ENCODE peak calls at places on chromosomes 3 and 15, in ten cellular contexts. One of them, this sample, is unnamed.

GRCh38 chr15:98834976-98835375 is 172.6 kb downstream of the PGPEP1L start:
- DNase-seq in progenitor cell of endocrine pancreas: no peak
- DNase-seq in stomach: no peak
- DNase-seq in type B pancreatic cell: no peak
- DNase-seq in NB4: no peak
- DNase-seq in H9: no peak
- DNase-seq in pancreas: no peak
- DNase-seq in lower lobe of right lung: no peak
- DNase-seq in GM12865: no peak
- DNase-seq in colonic mucosa: no peak
- DNase-seq in this sample: no peak

GRCh38 chr3:194971009-194971408 is 285.3 kb downstream of the FAM43A start:
- DNase-seq in pancreas: no peak
- DNase-seq in NB4: no peak
- DNase-seq in colonic mucosa: peak
- DNase-seq in stomach: no peak
- DNase-seq in progenitor cell of endocrine pancreas: no peak
- DNase-seq in type B pancreatic cell: peak
- DNase-seq in GM12865: no peak
- DNase-seq in H9: no peak
- DNase-seq in lower lobe of right lung: no peak
- DNase-seq in this sample: no peak

GRCh38 chr3:197564097-197564843 is 8.5 kb upstream of the BDH1 start:
- DNase-seq in stomach: no peak
- DNase-seq in GM12865: no peak
- DNase-seq in pancreas: no peak
- DNase-seq in colonic mucosa: no peak
- DNase-seq in type B pancreatic cell: no peak
- DNase-seq in lower lobe of right lung: no peak
- DNase-seq in progenitor cell of endocrine pancreas: no peak
- DNase-seq in H9: no peak
- DNase-seq in NB4: peak
- DNase-seq in this sample: no peak

GRCh38 chr3:11764931-11765363 is 81.7 kb downstream of the TAMM41 start:
- DNase-seq in lower lobe of right lung: no peak
- DNase-seq in NB4: peak
- DNase-seq in colonic mucosa: no peak
- DNase-seq in GM12865: no peak
- DNase-seq in H9: no peak
- DNase-seq in type B pancreatic cell: no peak
- DNase-seq in pancreas: no peak
- DNase-seq in progenitor cell of endocrine pancreas: no peak
- DNase-seq in stomach: no peak
- DNase-seq in this sample: peak

GRCh38 chr3:131503328-131503650 is 518 bp upstream of the MRPL3 start:
- DNase-seq in pancreas: no peak
- DNase-seq in NB4: peak
- DNase-seq in stomach: no peak
- DNase-seq in type B pancreatic cell: no peak
- DNase-seq in lower lobe of right lung: no peak
- DNase-seq in progenitor cell of endocrine pancreas: no peak
- DNase-seq in GM12865: no peak
- DNase-seq in H9: no peak
- DNase-seq in colonic mucosa: no peak
- DNase-seq in this sample: peak

GRCh38 chr15:48459571-48460461 is 128.6 kb downstream of the DUT start:
- DNase-seq in progenitor cell of endocrine pancreas: no peak
- DNase-seq in GM12865: no peak
- DNase-seq in stomach: no peak
- DNase-seq in H9: no peak
- DNase-seq in type B pancreatic cell: no peak
- DNase-seq in colonic mucosa: no peak
- DNase-seq in lower lobe of right lung: no peak
- DNase-seq in pancreas: no peak
- DNase-seq in NB4: no peak
- DNase-seq in this sample: peak

GRCh38 chr3:123750209-123750608 is 133.9 kb downstream of the MYLK start:
- DNase-seq in GM12865: no peak
- DNase-seq in H9: no peak
- DNase-seq in colonic mucosa: peak
- DNase-seq in type B pancreatic cell: no peak
- DNase-seq in progenitor cell of endocrine pancreas: no peak
- DNase-seq in stomach: no peak
- DNase-seq in lower lobe of right lung: no peak
- DNase-seq in pancreas: no peak
- DNase-seq in NB4: no peak
- DNase-seq in this sample: peak

GRCh38 chr3:19213608-19214220 is 65.4 kb downstream of the KCNH8 start:
- DNase-seq in GM12865: peak
- DNase-seq in stomach: no peak
- DNase-seq in progenitor cell of endocrine pancreas: no peak
- DNase-seq in NB4: peak
- DNase-seq in colonic mucosa: no peak
- DNase-seq in H9: peak
- DNase-seq in type B pancreatic cell: no peak
- DNase-seq in lower lobe of right lung: no peak
- DNase-seq in pancreas: no peak
- DNase-seq in this sample: no peak

GRCh38 chr15:65957451-65957850 is 88.2 kb downstream of the RAB11A start:
- DNase-seq in colonic mucosa: no peak
- DNase-seq in NB4: no peak
- DNase-seq in lower lobe of right lung: no peak
- DNase-seq in stomach: no peak
- DNase-seq in pancreas: no peak
- DNase-seq in GM12865: no peak
- DNase-seq in type B pancreatic cell: no peak
- DNase-seq in progenitor cell of endocrine pancreas: no peak
- DNase-seq in H9: peak
- DNase-seq in this sample: no peak

DNA sequence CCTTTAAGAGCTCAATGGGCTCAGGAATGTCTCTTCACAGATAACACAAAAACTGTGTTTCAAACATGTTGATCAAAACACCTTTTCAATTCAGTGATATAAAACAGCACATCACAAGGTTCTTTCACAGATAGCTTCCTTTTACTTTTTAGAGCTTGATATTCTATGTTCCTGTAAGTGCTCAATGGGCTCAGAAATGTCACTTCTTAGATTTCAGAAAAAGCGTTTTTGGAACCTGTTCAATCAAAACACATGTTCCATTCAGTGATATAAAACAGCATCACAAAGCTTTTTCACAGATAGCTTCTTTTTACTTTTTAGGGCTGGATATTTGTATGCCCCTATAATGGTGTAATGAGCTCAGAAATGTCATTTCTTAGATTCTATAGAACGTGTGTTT is 73.5 kb upstream of the OSBPL11 start:
- DNase-seq in GM12865: no peak
- DNase-seq in colonic mucosa: no peak
- DNase-seq in lower lobe of right lung: no peak
- DNase-seq in NB4: no peak
- DNase-seq in type B pancreatic cell: no peak
- DNase-seq in stomach: no peak
- DNase-seq in pancreas: no peak
- DNase-seq in H9: no peak
- DNase-seq in progenitor cell of endocrine pancreas: no peak
- DNase-seq in this sample: peak
- TF ChIP-seq CTCF in GM12865: no peak
- TF ChIP-seq CTCF in colonic mucosa: no peak
- TF ChIP-seq CTCF in lower lobe of right lung: no peak
- TF ChIP-seq CTCF in NB4: no peak
- TF ChIP-seq CTCF in type B pancreatic cell: no peak
- TF ChIP-seq CTCF in stomach: no peak
- TF ChIP-seq CTCF in pancreas: no peak
- TF ChIP-seq CTCF in H9: no peak
- TF ChIP-seq CTCF in progenitor cell of endocrine pancreas: no peak
- TF ChIP-seq CTCF in this sample: no peak

DNA sequence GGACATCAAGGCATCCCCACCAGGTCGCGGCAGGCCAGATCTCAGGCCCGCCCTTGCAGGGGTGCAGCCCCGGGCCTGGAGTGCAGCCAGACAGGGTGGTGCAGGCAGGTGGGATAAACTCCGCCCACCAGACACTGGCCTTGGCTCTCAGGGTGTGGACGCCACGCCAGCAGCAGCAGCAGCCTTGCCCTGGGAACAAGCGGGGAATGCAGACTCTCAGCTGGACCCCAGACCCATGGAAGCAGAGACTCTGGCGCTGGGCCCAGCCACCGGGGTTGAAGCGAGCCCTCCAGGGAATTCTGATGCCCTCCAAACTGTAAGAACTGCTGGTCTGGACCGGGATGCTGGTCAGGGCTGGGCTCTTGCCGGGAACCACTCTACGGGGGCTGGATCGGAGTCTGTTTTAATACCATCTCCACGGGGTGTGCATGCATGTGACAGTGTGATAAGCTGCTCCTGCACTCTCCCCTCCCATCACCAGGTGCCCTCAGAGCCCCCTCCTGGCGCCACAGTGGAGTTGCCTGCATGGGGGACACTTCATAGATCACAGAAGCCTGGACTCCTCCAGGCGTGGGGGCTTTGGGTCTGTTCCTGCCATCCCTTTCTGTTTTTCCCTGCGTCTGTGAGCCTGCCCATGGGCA is 142.7 kb downstream of the NSMCE3 start:
- DNase-seq in progenitor cell of endocrine pancreas: no peak
- DNase-seq in GM12865: peak
- DNase-seq in colonic mucosa: no peak
- DNase-seq in stomach: no peak
- DNase-seq in NB4: peak
- DNase-seq in lower lobe of right lung: peak
- DNase-seq in type B pancreatic cell: no peak
- DNase-seq in pancreas: no peak
- DNase-seq in H9: no peak
- DNase-seq in this sample: no peak
- TF ChIP-seq CTCF in progenitor cell of endocrine pancreas: peak
- TF ChIP-seq CTCF in GM12865: peak
- TF ChIP-seq CTCF in colonic mucosa: no peak
- TF ChIP-seq CTCF in stomach: no peak
- TF ChIP-seq CTCF in NB4: peak
- TF ChIP-seq CTCF in lower lobe of right lung: no peak
- TF ChIP-seq CTCF in type B pancreatic cell: peak
- TF ChIP-seq CTCF in pancreas: no peak
- TF ChIP-seq CTCF in H9: peak
- TF ChIP-seq CTCF in this sample: no peak

DNA sequence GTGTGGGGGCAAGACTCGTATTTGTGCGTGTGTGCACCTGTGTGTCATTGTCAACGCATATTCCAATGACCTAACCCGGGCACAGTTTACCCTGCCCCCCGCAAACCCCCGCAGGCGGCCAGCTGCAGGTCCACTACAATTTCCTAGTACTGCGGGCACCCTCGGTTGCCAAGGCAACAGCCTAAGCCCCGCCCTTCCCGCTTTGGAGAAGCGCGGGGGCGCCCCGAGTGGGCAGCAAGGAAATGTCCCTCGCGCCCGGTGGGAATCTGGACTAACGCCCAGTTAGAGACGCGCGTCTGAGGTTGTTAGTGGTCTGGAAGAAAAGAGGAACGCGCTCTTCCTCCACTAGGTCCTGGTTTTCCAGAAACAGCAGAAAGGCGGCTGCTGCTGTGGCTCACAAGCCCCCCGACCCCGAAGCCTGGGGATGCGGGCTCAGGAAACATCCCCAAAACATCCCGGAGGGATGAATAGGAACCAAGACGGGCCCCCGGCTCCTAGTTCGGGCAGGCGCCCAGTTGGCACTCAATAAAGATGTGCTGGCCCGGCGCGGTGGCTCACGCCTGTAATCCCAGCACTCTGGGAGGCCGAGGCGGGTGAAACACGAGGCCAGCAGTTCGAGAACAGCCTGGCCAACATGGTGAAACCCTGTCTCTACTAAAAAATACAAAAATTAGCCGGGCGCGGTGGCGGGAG is 1.1 kb downstream of the ABHD14A start:
- DNase-seq in pancreas: peak
- DNase-seq in type B pancreatic cell: no peak
- DNase-seq in lower lobe of right lung: peak
- DNase-seq in GM12865: peak
- DNase-seq in progenitor cell of endocrine pancreas: peak
- DNase-seq in stomach: peak
- DNase-seq in colonic mucosa: peak
- DNase-seq in NB4: peak
- DNase-seq in H9: peak
- DNase-seq in this sample: peak
- TF ChIP-seq CTCF in pancreas: no peak
- TF ChIP-seq CTCF in type B pancreatic cell: peak
- TF ChIP-seq CTCF in lower lobe of right lung: peak
- TF ChIP-seq CTCF in GM12865: peak
- TF ChIP-seq CTCF in progenitor cell of endocrine pancreas: peak
- TF ChIP-seq CTCF in stomach: no peak
- TF ChIP-seq CTCF in colonic mucosa: no peak
- TF ChIP-seq CTCF in NB4: peak
- TF ChIP-seq CTCF in H9: no peak
- TF ChIP-seq CTCF in this sample: no peak

GRCh38 chr15:38560456-38560926 is 4.1 kb downstream of the RASGRP1 start:
- DNase-seq in GM12865: peak
- DNase-seq in lower lobe of right lung: no peak
- DNase-seq in NB4: no peak
- DNase-seq in progenitor cell of endocrine pancreas: no peak
- DNase-seq in colonic mucosa: no peak
- DNase-seq in pancreas: no peak
- DNase-seq in stomach: no peak
- DNase-seq in H9: no peak
- DNase-seq in type B pancreatic cell: no peak
- DNase-seq in this sample: no peak

GRCh38 chr15:38564557-38565286 is at the start of gene RASGRP1:
- DNase-seq in NB4: peak
- DNase-seq in GM12865: peak
- DNase-seq in progenitor cell of endocrine pancreas: peak
- DNase-seq in stomach: peak
- DNase-seq in type B pancreatic cell: peak
- DNase-seq in colonic mucosa: peak
- DNase-seq in pancreas: peak
- DNase-seq in lower lobe of right lung: peak
- DNase-seq in H9: peak
- DNase-seq in this sample: peak

GRCh38 chr15:38563723-38564519 is 693 bp downstream of the RASGRP1 start:
- DNase-seq in NB4: peak
- DNase-seq in stomach: peak
- DNase-seq in pancreas: peak
- DNase-seq in colonic mucosa: peak
- DNase-seq in progenitor cell of endocrine pancreas: peak
- DNase-seq in lower lobe of right lung: peak
- DNase-seq in H9: peak
- DNase-seq in GM12865: peak
- DNase-seq in type B pancreatic cell: peak
- DNase-seq in this sample: peak

GRCh38 chr15:38559908-38560307 is 4.7 kb downstream of the RASGRP1 start:
- DNase-seq in lower lobe of right lung: no peak
- DNase-seq in progenitor cell of endocrine pancreas: no peak
- DNase-seq in colonic mucosa: no peak
- DNase-seq in H9: no peak
- DNase-seq in type B pancreatic cell: no peak
- DNase-seq in pancreas: no peak
- DNase-seq in stomach: no peak
- DNase-seq in GM12865: no peak
- DNase-seq in NB4: no peak
- DNase-seq in this sample: no peak

DNA sequence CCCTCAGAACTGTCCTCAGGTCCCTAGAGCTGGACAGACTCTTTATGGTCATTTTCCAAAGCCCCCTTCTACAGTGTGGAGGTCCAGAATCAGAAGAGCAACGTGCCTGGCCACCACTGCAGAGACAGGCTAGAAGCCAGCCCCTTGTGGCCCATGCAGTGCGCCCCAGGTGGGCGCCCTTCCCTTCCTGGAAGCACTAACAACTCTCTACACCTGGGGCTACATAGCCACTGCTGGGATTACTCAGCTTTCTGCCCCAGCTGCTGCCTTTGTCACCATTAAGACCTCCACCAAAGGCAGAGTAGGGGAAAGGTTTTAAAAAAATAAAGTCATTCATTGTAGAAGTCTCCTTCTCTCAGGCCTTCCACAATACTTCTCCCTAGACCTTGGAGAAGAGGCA is 2.3 kb downstream of the RASGRP1 start:
- DNase-seq in NB4: no peak
- DNase-seq in lower lobe of right lung: no peak
- DNase-seq in pancreas: no peak
- DNase-seq in GM12865: peak
- DNase-seq in colonic mucosa: no peak
- DNase-seq in type B pancreatic cell: no peak
- DNase-seq in H9: peak
- DNase-seq in stomach: no peak
- DNase-seq in progenitor cell of endocrine pancreas: no peak
- DNase-seq in this sample: no peak
- TF ChIP-seq CTCF in NB4: no peak
- TF ChIP-seq CTCF in lower lobe of right lung: no peak
- TF ChIP-seq CTCF in pancreas: no peak
- TF ChIP-seq CTCF in GM12865: no peak
- TF ChIP-seq CTCF in colonic mucosa: no peak
- TF ChIP-seq CTCF in type B pancreatic cell: no peak
- TF ChIP-seq CTCF in H9: peak
- TF ChIP-seq CTCF in stomach: no peak
- TF ChIP-seq CTCF in progenitor cell of endocrine pancreas: no peak
- TF ChIP-seq CTCF in this sample: no peak

This sample was measured in fibroblast of the aortic adventitia.